ENCODE peak calls at places on chromosome 14, in eight cellular contexts. C, Q, J, I, Y, R, T and Z are unnamed samples.

GRCh38 chr14:82720931-82721330 is 1187.3 kb upstream of the SEL1L start:
- DNase-seq in C (no peak), R (no peak), J (no peak), Y (no peak), Q (no peak), I (no peak), T (no peak), Z (no peak)

GRCh38 chr14:71764701-71765347 is 167.4 kb upstream of the RGS6 start:
- DNase-seq in R (peak), C (no peak), I (no peak), Y (no peak), Q (no peak), T (no peak), J (no peak), Z (no peak)

GRCh38 chr14:76550534-76550933 is 174.6 kb downstream of the ESRRB start:
- DNase-seq in I (no peak), C (no peak), J (no peak), T (no peak), R (no peak), Y (peak), Q (no peak), Z (no peak)

GRCh38 chr14:103443106-103443505 is 57.9 kb downstream of the MARK3 start:
- DNase-seq in Y (no peak), R (no peak), C (no peak), I (no peak), Q (no peak), T (no peak), J (no peak), Z (no peak)

GRCh38 chr14:61323970-61324369 is 2.6 kb downstream of the PRKCH start:
- DNase-seq in Q (no peak), Y (no peak), R (no peak), I (no peak), J (no peak), C (no peak), T (no peak), Z (no peak)

GRCh38 chr14:24632336-24632735 is 1.7 kb downstream of the GZMB start:
- DNase-seq in I (no peak), C (no peak), Q (no peak), T (no peak), R (no peak), J (no peak), Y (no peak), Z (no peak)

GRCh38 chr14:103748539-103748867 is 32.9 kb downstream of the ZFYVE21 start:
- DNase-seq in R (peak), C (no peak), I (no peak), Q (peak), J (no peak), T (no peak), Y (no peak), Z (no peak)

GRCh38 chr14:105525326-105525725 is 1.1 kb upstream of the TMEM121 start:
- DNase-seq in T (no peak), R (no peak), I (no peak), J (no peak), Q (no peak), Y (no peak), C (no peak), Z (no peak)

GRCh38 chr14:61213116-61213720 is 67.9 kb downstream of the TMEM30B start:
- DNase-seq in Y (peak), C (no peak), Q (no peak), R (no peak), J (no peak), I (no peak), T (no peak), Z (no peak)

GRCh38 chr14:34699873-34700621 is 14.3 kb downstream of the CFL2 start:
- DNase-seq in Q (no peak), Y (peak), R (peak), I (no peak), J (no peak), C (no peak), T (peak), Z (no peak)

GRCh38 chr14:96997269-96997668 is 200.1 kb downstream of the VRK1 start:
- DNase-seq in C (no peak), R (no peak), J (no peak), T (no peak), I (no peak), Q (no peak), Y (no peak), Z (no peak)

GRCh38 chr14:20415723-20416622 is 2.7 kb upstream of the TEP1 start:
- DNase-seq in Q (no peak), R (peak), T (peak), Y (peak), I (peak), J (no peak), C (peak), Z (no peak)

GRCh38 chr14:94411638-94412037 is 23.2 kb upstream of the SERPINA1 start:
- DNase-seq in C (no peak), I (peak), R (no peak), Q (no peak), Y (no peak), J (no peak), T (no peak), Z (no peak)

GRCh38 chr14:89249296-89249565 is 167.8 kb downstream of the FOXN3 start:
- DNase-seq in Q (no peak), I (no peak), C (no peak), T (no peak), J (no peak), Y (no peak), R (no peak), Z (no peak)

GRCh38 chr14:104874571-104875411 is 9.7 kb downstream of the CEP170B start:
- DNase-seq in R (no peak), I (no peak), Q (no peak), T (no peak), J (no peak), C (no peak), Y (no peak), Z (no peak)

GRCh38 chr14:76844223-76844622 is 18.0 kb downstream of the LRRC74A start:
- DNase-seq in Y (peak), C (peak), T (peak), Q (peak), J (peak), I (peak), R (no peak), Z (no peak)

GRCh38 chr14:81200041-81200440 is 20.7 kb downstream of the GTF2A1 start:
- DNase-seq in I (no peak), C (no peak), Y (no peak), Q (no peak), J (no peak), T (no peak), R (no peak), Z (no peak)

GRCh38 chr14:45679852-45680251 is 426.9 kb upstream of the MIS18BP1 start:
- DNase-seq in R (no peak), Q (no peak), J (no peak), Y (peak), C (no peak), I (no peak), T (peak), Z (no peak)

GRCh38 chr14:39734306-39734705 is 302.1 kb upstream of the FBXO33 start:
- DNase-seq in C (no peak), J (no peak), Q (no peak), I (no peak), T (no peak), R (peak), Y (no peak), Z (no peak)

GRCh38 chr14:68248481-68249255 is 429.1 kb downstream of the RAD51B start:
- DNase-seq in Y (peak), C (peak), T (peak), R (peak), I (no peak), J (no peak), Q (no peak), Z (peak)

GRCh38 chr14:101791919-101792572 is 30.5 kb downstream of the PPP2R5C start:
- DNase-seq in C (no peak), T (peak), I (no peak), Q (no peak), R (no peak), Y (peak), J (no peak), Z (no peak)

GRCh38 chr14:24297190-24297964 is 2.2 kb downstream of the DHRS1 start:
- DNase-seq in C (peak), R (peak), Y (peak), I (no peak), Q (no peak), J (no peak), T (peak), Z (no peak)

GRCh38 chr14:67537736-67538135 is 4.6 kb downstream of the PLEKHH1 start:
- DNase-seq in C (no peak), T (no peak), Q (no peak), Y (no peak), J (no peak), I (no peak), R (no peak), Z (no peak)